ENCODE peak calls at places on chromosomes 16 and 17, in six cellular contexts. N, Q, A, W, R and E are unnamed samples.

GRCh38 chr17:74059471-74059870 is 144.0 kb upstream of the RPL38 start:
- DNase-seq in N (no peak), Q (no peak), A (no peak), W (no peak), R (no peak), E (no peak)

GRCh38 chr17:35801583-35802224 is 6.3 kb upstream of the MMP28 start:
- DNase-seq in N (peak; percentile 69), Q (no peak), A (peak; percentile 33), W (no peak), R (peak; percentile 75), E (no peak)

GRCh38 chr17:47204722-47205418 is 4.3 kb upstream of the MYL4 start:
- DNase-seq in N (no peak), Q (peak; percentile 46), A (peak; percentile 32), W (no peak), R (no peak), E (no peak)

GRCh38 chr16:66728117-66728787 is 23.2 kb downstream of the DYNC1LI2 start:
- DNase-seq in N (peak; percentile 61), Q (peak; percentile 87), A (peak; percentile 25), W (no peak), R (no peak), E (peak; percentile 49)

GRCh38 chr16:49382916-49383315 is 9.3 kb downstream of the C16orf78 start:
- DNase-seq in N (no peak), Q (no peak), A (no peak), W (peak; percentile 24), R (no peak), E (no peak)

GRCh38 chr17:57001541-57001940 is 23.6 kb downstream of the SCPEP1 start:
- DNase-seq in N (no peak), Q (no peak), A (no peak), W (no peak), R (no peak), E (no peak)

GRCh38 chr17:18185832-18186231 is 2.2 kb downstream of the ALKBH5 start:
- DNase-seq in N (no peak), Q (peak; percentile 58), A (peak; percentile 29), W (no peak), R (no peak), E (no peak)

GRCh38 chr17:42325026-42325425 is 36.7 kb downstream of the STAT5A start:
- DNase-seq in N (no peak), Q (peak; percentile 84), A (peak; percentile 80), W (no peak), R (peak; percentile 51), E (no peak)

GRCh38 chr17:60640503-60640902 is 37.1 kb upstream of the BCAS3 start:
- DNase-seq in N (no peak), Q (peak; percentile 29), A (no peak), W (peak; percentile 4), R (no peak), E (no peak)

GRCh38 chr17:75090871-75091854 is 3.4 kb downstream of the SLC16A5 start:
- DNase-seq in N (no peak), Q (no peak), A (peak; percentile 36), W (no peak), R (no peak), E (no peak)

GRCh38 chr17:64130559-64131001 is 636 bp upstream of the ERN1 start:
- DNase-seq in N (no peak), Q (peak; percentile 76), A (no peak), W (no peak), R (no peak), E (no peak)

GRCh38 chr16:80656731-80657150 is 115.9 kb downstream of the DYNLRB2 start:
- DNase-seq in N (no peak), Q (no peak), A (no peak), W (no peak), R (no peak), E (no peak)

GRCh38 chr16:27721548-27722265 is 171.8 kb downstream of the KATNIP start:
- DNase-seq in N (no peak), Q (peak; percentile 62), A (peak; percentile 76), W (no peak), R (peak; percentile 42), E (no peak)

GRCh38 chr17:42122371-42123303 is at the start of gene HSPB9:
- DNase-seq in N (peak; percentile 61), Q (no peak), A (no peak), W (no peak), R (peak; percentile 41), E (no peak)

GRCh38 chr17:69335018-69335417 is 8.1 kb upstream of the ABCA5 start:
- DNase-seq in N (peak; percentile 23), Q (peak; percentile 72), A (no peak), W (no peak), R (no peak), E (no peak)

GRCh38 chr17:74042744-74043486 is 160.6 kb upstream of the RPL38 start:
- DNase-seq in N (no peak), Q (no peak), A (peak; percentile 52), W (no peak), R (peak; percentile 79), E (no peak)

GRCh38 chr17:82105882-82106696 is 8.1 kb upstream of the FASN start:
- DNase-seq in N (peak; percentile 73), Q (peak; percentile 34), A (peak; percentile 57), W (no peak), R (peak; percentile 63), E (no peak)

GRCh38 chr17:63695889-63696288 is 4.0 kb downstream of the LIMD2 start:
- DNase-seq in N (no peak), Q (no peak), A (no peak), W (no peak), R (no peak), E (no peak)

GRCh38 chr16:71722801-71723536 is 1.5 kb downstream of the PHLPP2 start:
- DNase-seq in N (peak; percentile 84), Q (peak; percentile 88), A (peak; percentile 44), W (peak; percentile 78), R (peak; percentile 57), E (peak; percentile 89)

GRCh38 chr16:81537721-81538561 is 93.3 kb downstream of the CMIP start:
- DNase-seq in N (no peak), Q (no peak), A (no peak), W (no peak), R (no peak), E (no peak)

DNA sequence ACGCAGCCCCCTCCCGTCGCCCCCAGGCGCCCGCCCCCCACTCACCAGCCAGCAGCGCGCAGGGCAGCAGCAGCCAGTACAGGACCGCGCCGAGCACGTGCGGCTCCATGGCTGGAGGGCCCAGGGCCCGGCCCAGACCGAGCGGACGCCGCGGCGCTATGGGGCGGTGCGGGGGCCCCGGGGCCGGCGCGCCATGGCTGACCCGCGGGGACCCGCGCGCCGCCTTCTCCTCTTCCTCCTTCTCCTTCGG is 239 bp downstream of the PIEZO1 start:
- DNase-seq in N (no peak), Q (no peak), A (no peak), W (no peak), R (no peak), E (no peak)
- H3K4me3 ChIP-seq in N (peak overlapping the region; percentile 68), Q (peak overlapping the region; percentile 89), A (peak overlapping the region; percentile 73), W (peak overlapping the region; percentile 78), R (peak overlapping the region; percentile 100), E (peak overlapping the region; percentile 62)

GRCh38 chr16:69621225-69621624 is 55.5 kb downstream of the NFAT5 start:
- DNase-seq in N (no peak), Q (no peak), A (no peak), W (no peak), R (no peak), E (no peak)
- H3K4me1 ChIP-seq in N (peaks cover 17% of the 10 kb centered on the region), Q (peaks cover 39% of the 10 kb centered on the region), A (peaks cover 47% of the 10 kb centered on the region), W (no peaks in the 10 kb centered on the region), R (peaks cover 4% of the 10 kb centered on the region), E (peaks cover 9% of the 10 kb centered on the region)

DNA sequence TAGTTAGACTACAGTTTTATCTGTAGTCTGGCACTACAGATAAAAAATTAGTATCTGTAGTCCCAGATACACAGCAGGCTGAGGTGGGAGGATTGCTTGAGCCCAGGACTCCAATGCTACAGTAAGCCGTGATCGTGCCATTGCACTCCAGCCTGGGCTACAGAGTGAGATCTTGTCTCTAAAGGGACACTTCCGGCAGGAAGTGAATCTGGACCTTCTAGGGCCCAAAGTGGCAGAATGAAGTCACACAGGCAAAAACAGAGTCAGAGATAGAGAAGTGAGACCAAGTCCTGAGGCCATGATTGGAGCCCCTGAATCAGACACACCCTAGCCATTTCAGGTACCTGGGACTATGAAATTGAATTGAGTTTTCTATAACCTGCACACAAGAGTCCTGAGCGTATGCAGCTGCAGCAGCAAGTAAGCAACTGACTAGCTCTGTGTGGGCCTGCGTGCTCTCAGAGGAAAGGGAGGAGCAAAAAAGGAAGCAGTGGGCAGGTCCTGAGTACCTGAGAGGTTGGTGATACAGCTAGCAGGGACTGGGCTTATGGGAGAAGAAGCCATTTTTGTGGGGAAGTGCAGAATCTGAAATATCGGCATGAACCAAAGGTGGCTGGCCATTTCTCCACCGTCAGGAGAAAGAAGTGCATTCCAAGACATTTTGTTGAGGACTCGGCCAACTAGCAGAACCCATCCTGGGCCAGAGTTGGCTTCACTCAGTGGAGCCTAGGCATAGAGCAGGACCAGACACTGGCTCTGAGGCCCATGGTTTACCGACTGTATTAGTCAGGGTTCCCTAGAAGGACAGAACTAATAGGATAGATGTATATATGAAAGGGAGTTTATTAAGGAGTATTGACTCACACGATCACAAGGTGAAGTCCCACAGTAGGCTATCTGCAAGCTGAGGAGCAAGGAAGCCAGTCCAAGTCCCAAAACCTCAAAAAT is 27.2 kb upstream of the BRD7 start:
- DNase-seq in N (no peak), Q (no peak), A (no peak), W (no peak), R (no peak), E (no peak)
- H3K4me3 ChIP-seq in N (no peak overlapping the region), Q (no peak overlapping the region), A (no peak overlapping the region), W (no peak overlapping the region), R (no peak overlapping the region), E (no peak overlapping the region)

GRCh38 chr16:10880609-10881452 is 3.8 kb downstream of the CIITA start:
- DNase-seq in N (no peak), Q (no peak), A (no peak), W (no peak), R (no peak), E (no peak)
- H3K4me1 ChIP-seq in N (no peaks in the 10 kb centered on the region), Q (peaks cover 10% of the 10 kb centered on the region), A (peaks cover 23% of the 10 kb centered on the region), W (no peaks in the 10 kb centered on the region), R (no peaks in the 10 kb centered on the region), E (no peaks in the 10 kb centered on the region)

DNA sequence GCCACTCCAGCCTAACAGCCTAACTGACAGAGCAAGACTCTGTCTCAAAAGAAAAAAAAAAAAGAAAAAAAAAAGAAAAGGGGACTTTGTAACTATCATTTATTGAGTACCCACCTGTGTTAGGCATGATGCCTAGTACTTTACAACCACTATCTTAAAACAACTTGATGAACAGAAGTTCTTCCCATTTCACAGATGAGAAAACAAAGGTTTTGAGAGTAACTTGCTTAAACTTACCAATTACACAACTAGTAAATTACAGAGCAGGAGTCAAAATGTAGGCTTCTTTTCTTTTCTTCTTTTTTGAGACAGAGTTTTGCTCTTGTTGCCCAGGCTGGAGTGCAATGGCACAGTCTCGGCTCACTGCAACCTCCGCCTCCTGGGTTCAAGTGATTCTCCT is 96.8 kb upstream of the CORO6 start:
- DNase-seq in N (no peak), Q (no peak), A (no peak), W (no peak), R (no peak), E (no peak)
- H3K4me3 ChIP-seq in N (no peak overlapping the region), Q (no peak overlapping the region), A (no peak overlapping the region), W (no peak overlapping the region), R (no peak overlapping the region), E (no peak overlapping the region)